ENCODE peak calls at places on chromosomes 2 and 18, in five cellular contexts. E is neural progenitor cell, V is hepatocyte, P is HCT116, W is MM.1S. Z is an unnamed sample.
A peak's percentile ranks its signal among the peaks of the same experiment; 100 is the strongest.

GRCh38 chr2:171598713-171599319 is 76.5 kb downstream of the CYBRD1 start:
- DNase-seq in E (peak; percentile 87), V (peak; percentile 79), P (peak; percentile 69), W (peak; percentile 68), Z (peak; percentile 86)

GRCh38 chr2:8850845-8851244 is 13.4 kb upstream of the KIDINS220 start:
- DNase-seq in E (no peak), V (no peak), P (no peak), W (no peak), Z (no peak)

GRCh38 chr2:145987797-145988196 is 1467.9 kb upstream of the ZEB2 start:
- DNase-seq in E (no peak), V (no peak), P (no peak), W (no peak), Z (no peak)

GRCh38 chr2:166572958-166573357 is 78.9 kb upstream of the SCN7A start:
- DNase-seq in E (no peak), V (no peak), P (no peak), W (no peak), Z (no peak)

GRCh38 chr2:146541896-146542295 is 1302.9 kb upstream of the ACVR2A start:
- DNase-seq in E (no peak), V (no peak), P (no peak), W (no peak), Z (no peak)

GRCh38 chr18:52367962-52368745 is 28.2 kb downstream of the DCC start:
- DNase-seq in E (no peak), V (no peak), P (no peak), W (no peak), Z (no peak)

GRCh38 chr2:68961380-68961779 is 8.7 kb upstream of the GKN2 start:
- DNase-seq in E (no peak), V (no peak), P (no peak), W (no peak), Z (no peak)

GRCh38 chr2:240353086-240353798 is 82.2 kb upstream of the GPC1 start:
- DNase-seq in E (no peak), V (no peak), P (no peak), W (no peak), Z (no peak)

GRCh38 chr18:76121049-76121448 is 374.0 kb downstream of the ZNF516 start:
- DNase-seq in E (no peak), V (no peak), P (no peak), W (no peak), Z (no peak)

GRCh38 chr2:233414273-233414654 is 60.0 kb downstream of the DGKD start:
- DNase-seq in E (no peak), V (no peak), P (peak; percentile 50), W (no peak), Z (peak; percentile 22)

GRCh38 chr2:118013221-118013723 is 598 bp downstream of the CCDC93 start:
- DNase-seq in E (peak; percentile 47), V (peak; percentile 73), P (no peak), W (peak; percentile 26), Z (peak; percentile 66)

GRCh38 chr18:77865853-77866252 is 616.2 kb downstream of the GALR1 start:
- DNase-seq in E (no peak), V (no peak), P (no peak), W (no peak), Z (no peak)

GRCh38 chr18:77872166-77872565 is 622.5 kb downstream of the GALR1 start:
- DNase-seq in E (no peak), V (no peak), P (no peak), W (no peak), Z (no peak)

GRCh38 chr18:77866309-77866708 is 616.7 kb downstream of the GALR1 start:
- DNase-seq in E (no peak), V (no peak), P (no peak), W (no peak), Z (no peak)

GRCh38 chr18:77870238-77870637 is 620.6 kb downstream of the GALR1 start:
- DNase-seq in E (no peak), V (no peak), P (no peak), W (no peak), Z (no peak)

DNA sequence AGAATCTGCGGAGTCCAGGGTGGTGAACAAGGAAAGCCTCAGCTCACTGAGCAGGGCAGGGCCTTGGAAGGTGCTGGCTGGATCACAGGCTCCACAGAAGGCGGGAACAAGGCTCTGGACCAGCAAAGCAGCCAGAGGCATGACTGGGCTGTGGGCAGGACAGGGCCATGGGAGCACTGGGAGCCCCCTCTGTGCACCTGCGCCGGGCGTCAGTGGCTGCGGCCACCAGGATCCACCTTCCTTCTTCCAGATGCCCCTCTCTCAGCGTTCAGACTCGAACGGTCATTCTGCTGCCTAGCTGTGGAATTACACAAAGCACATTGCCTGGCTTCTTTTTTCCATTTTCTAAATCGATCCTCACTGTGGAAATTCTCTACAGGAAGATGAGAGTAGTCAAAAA is 621.2 kb downstream of the GALR1 start:
- DNase-seq in E (no peak), V (no peak), P (no peak), W (no peak), Z (no peak)
- TF ChIP-seq EZH2phosphoT487 in E (no peak), V (no peak), P (no peak), W (no peak), Z (no peak)

GRCh38 chr2:24856791-24857211 is 63.2 kb downstream of the ADCY3 start:
- DNase-seq in E (no peak), V (no peak), P (no peak), W (no peak), Z (peak; percentile 21)
- TF ChIP-seq EZH2phosphoT487 in E (no peak), V (no peak), P (no peak), W (no peak), Z (no peak)

GRCh38 chr2:212619954-212620353 is 81.4 kb upstream of the ERBB4 start:
- DNase-seq in E (no peak), V (no peak), P (no peak), W (no peak), Z (peak; percentile 53)

DNA sequence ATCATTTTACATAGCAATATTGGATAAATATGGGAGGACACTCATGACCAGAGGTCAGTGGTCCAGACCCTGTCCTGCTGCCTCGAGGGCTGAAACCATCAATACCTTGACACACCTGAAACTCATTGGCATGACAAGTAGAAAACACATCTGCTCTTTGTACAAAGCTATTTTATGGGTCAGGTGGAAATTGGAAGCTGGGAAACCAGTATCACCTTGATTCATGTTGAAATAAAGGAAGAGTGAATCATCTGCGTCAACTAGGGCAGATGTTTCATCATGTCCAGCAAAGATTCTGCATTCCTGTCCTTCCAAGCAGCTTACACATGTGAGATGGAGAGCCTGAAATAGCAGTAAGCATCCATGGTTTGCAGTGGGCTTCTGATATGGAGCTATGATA is 80.0 kb upstream of the ERBB4 start:
- DNase-seq in E (no peak), V (no peak), P (no peak), W (no peak), Z (peak; percentile 78)
- TF ChIP-seq EZH2phosphoT487 in E (no peak), V (no peak), P (no peak), W (no peak), Z (no peak)

GRCh38 chr18:36535202-36535935 is 237.9 kb downstream of the FHOD3 start:
- DNase-seq in E (no peak), V (no peak), P (no peak), W (no peak), Z (no peak)

GRCh38 chr18:36537289-36537688 is 239.8 kb downstream of the FHOD3 start:
- DNase-seq in E (no peak), V (no peak), P (no peak), W (no peak), Z (no peak)

GRCh38 chr18:36544036-36544725 is 246.7 kb downstream of the FHOD3 start:
- DNase-seq in E (no peak), V (no peak), P (no peak), W (no peak), Z (no peak)

GRCh38 chr18:36536426-36536825 is 238.9 kb downstream of the FHOD3 start:
- DNase-seq in E (peak; percentile 68), V (no peak), P (no peak), W (no peak), Z (no peak)

DNA sequence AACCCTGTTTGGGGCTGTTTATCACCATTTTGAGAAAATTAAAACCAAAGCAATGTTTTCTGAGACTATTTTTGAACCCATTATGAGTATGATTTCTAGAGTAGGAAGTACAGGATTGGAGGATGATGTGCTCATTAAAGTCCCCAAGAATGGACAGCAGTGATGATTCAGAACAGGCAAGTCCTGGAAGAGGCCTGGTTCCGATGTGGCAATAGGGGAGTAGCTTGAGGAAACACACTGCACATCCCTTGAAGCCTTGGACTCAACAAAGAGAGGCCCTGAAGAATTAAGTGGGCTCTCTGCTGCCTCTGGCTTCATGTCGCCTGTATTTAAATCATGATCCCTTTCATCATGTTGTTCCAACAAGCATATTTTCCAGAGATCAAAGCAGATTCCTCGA is 242.2 kb downstream of the FHOD3 start:
- DNase-seq in E (no peak), V (no peak), P (no peak), W (no peak), Z (peak; percentile 52)
- TF ChIP-seq EZH2phosphoT487 in E (no peak), V (no peak), P (no peak), W (no peak), Z (no peak)

DNA sequence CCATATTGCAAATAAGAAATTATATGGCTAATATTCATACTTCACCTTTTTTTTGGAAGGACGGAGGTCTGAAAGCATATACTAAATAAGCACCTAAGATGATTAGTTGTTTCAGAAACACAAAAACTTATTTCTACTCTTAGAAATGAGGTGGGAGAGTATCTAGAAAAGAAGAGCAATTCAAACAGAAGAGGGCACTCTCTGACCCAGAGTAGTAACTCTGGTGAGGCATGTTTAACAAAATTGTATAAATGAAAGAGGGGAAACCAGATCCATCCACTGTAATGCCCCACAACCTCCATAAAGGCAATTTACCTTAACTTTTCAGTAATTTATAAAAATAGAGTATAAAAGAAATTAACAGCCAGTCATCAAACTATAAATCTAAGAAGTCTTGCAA is 669.6 kb upstream of the VRK2 start:
- DNase-seq in E (peak; percentile 19), V (peak; percentile 18), P (no peak), W (no peak), Z (peak; percentile 34)
- TF ChIP-seq EZH2phosphoT487 in E (no peak), V (no peak), P (no peak), W (no peak), Z (no peak)

GRCh38 chr2:127389778-127390435 is 2.1 kb upstream of the MAP3K2 start:
- DNase-seq in E (no peak), V (no peak), P (no peak), W (peak; percentile 42), Z (no peak)

GRCh38 chr2:127394464-127394863 is 6.7 kb upstream of the MAP3K2 start:
- DNase-seq in E (no peak), V (no peak), P (no peak), W (no peak), Z (no peak)

GRCh38 chr2:127392828-127393578 is 5.2 kb upstream of the MAP3K2 start:
- DNase-seq in E (no peak), V (no peak), P (no peak), W (no peak), Z (peak; percentile 29)

GRCh38 chr2:127388423-127389164 is 819 bp upstream of the MAP3K2 start:
- DNase-seq in E (peak; percentile 15), V (peak; percentile 51), P (no peak), W (no peak), Z (peak; percentile 59)

DNA sequence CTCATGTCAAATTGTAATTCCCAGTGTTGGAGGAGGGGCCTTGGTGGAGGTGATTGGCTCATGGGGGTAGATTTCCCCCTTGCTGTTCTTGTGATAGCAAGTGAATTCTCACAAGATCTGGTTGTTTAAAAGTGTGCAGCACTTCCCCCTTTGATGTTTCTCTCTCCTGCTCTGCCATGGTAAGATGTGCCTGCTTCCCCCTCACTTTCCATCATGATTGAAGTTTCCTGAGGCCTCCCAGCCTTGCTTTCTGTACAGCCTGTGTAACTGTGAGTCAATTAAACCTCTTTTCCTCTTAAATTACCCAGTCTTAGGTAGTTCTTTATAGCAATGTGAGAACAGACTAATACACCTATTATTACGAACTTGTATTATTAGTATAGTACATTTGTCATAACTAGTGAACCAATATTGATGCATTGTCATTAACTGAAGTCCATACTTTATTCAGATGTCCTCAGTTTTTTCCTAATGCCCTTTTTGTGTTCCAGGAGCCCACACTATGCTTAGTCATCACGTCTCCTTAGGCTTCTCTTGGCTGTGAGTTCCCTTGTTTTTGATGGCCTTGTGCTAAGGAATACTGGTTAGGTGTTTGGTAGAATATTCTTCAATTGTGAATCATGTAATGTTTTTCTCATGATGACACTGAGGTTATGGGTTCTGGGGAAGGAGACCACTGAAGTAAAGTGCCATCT is 4.5 kb upstream of the MAP3K2 start:
- DNase-seq in E (no peak), V (no peak), P (no peak), W (no peak), Z (peak; percentile 75)
- TF ChIP-seq EZH2phosphoT487 in E (no peak), V (no peak), P (no peak), W (no peak), Z (no peak)